ENCODE peak calls at places on chromosomes 5 and 9, in ten cellular contexts. One of them, this sample, is unnamed.
A peak's percentile ranks its signal among the peaks of the same experiment; 100 is the strongest.

GRCh38 chr9:34332370-34332964 is 3.1 kb downstream of the NUDT2 start:
- DNase-seq in LoVo: peak; percentile 23
- DNase-seq in naive B cell: no peak
- DNase-seq in endothelial cell of umbilical vein: peak; percentile 67
- DNase-seq in neuronal stem cell: peak; percentile 30
- DNase-seq in stimulated activated CD4-positive, alpha-beta T cell treated with anti-CD3 and anti-CD28 coated beads, Interleukin-4, amount 100 ng/mL, for 1 hour: no peak
- DNase-seq in GM19239: no peak
- DNase-seq in heart left ventricle: no peak
- DNase-seq in Right ventricle myocardium superior: no peak
- DNase-seq in T47D: peak; percentile 9
- DNase-seq in this sample: peak; percentile 50

GRCh38 chr5:150801117-150801927 is 22.8 kb downstream of the SMIM3 start:
- DNase-seq in LoVo: peak; percentile 68
- DNase-seq in naive B cell: peak; percentile 32
- DNase-seq in endothelial cell of umbilical vein: peak; percentile 80
- DNase-seq in neuronal stem cell: peak; percentile 53
- DNase-seq in stimulated activated CD4-positive, alpha-beta T cell treated with anti-CD3 and anti-CD28 coated beads, Interleukin-4, amount 100 ng/mL, for 1 hour: no peak
- DNase-seq in GM19239: no peak
- DNase-seq in heart left ventricle: peak; percentile 24
- DNase-seq in Right ventricle myocardium superior: no peak
- DNase-seq in T47D: peak; percentile 54
- DNase-seq in this sample: peak; percentile 82

GRCh38 chr5:169637085-169637855 is at the start of gene DOCK2:
- DNase-seq in LoVo: no peak
- DNase-seq in naive B cell: peak; percentile 82
- DNase-seq in endothelial cell of umbilical vein: no peak
- DNase-seq in neuronal stem cell: no peak
- DNase-seq in stimulated activated CD4-positive, alpha-beta T cell treated with anti-CD3 and anti-CD28 coated beads, Interleukin-4, amount 100 ng/mL, for 1 hour: peak; percentile 71
- DNase-seq in GM19239: peak; percentile 72
- DNase-seq in heart left ventricle: peak; percentile 70
- DNase-seq in Right ventricle myocardium superior: peak; percentile 84
- DNase-seq in T47D: no peak
- DNase-seq in this sample: no peak

GRCh38 chr9:27450752-27451151 is 73.3 kb upstream of the IFNK start:
- DNase-seq in LoVo: no peak
- DNase-seq in naive B cell: no peak
- DNase-seq in endothelial cell of umbilical vein: no peak
- DNase-seq in neuronal stem cell: no peak
- DNase-seq in stimulated activated CD4-positive, alpha-beta T cell treated with anti-CD3 and anti-CD28 coated beads, Interleukin-4, amount 100 ng/mL, for 1 hour: no peak
- DNase-seq in GM19239: no peak
- DNase-seq in heart left ventricle: no peak
- DNase-seq in Right ventricle myocardium superior: no peak
- DNase-seq in T47D: no peak
- DNase-seq in this sample: no peak

GRCh38 chr9:131885144-131885609 is 145.3 kb upstream of the RAPGEF1 start:
- DNase-seq in LoVo: no peak
- DNase-seq in naive B cell: no peak
- DNase-seq in endothelial cell of umbilical vein: peak; percentile 8
- DNase-seq in neuronal stem cell: no peak
- DNase-seq in stimulated activated CD4-positive, alpha-beta T cell treated with anti-CD3 and anti-CD28 coated beads, Interleukin-4, amount 100 ng/mL, for 1 hour: no peak
- DNase-seq in GM19239: no peak
- DNase-seq in heart left ventricle: no peak
- DNase-seq in Right ventricle myocardium superior: no peak
- DNase-seq in T47D: no peak
- DNase-seq in this sample: no peak

GRCh38 chr9:37650873-37651768 is at the start of gene FRMPD1:
- DNase-seq in LoVo: peak; percentile 76
- DNase-seq in naive B cell: peak; percentile 63
- DNase-seq in endothelial cell of umbilical vein: peak; percentile 39
- DNase-seq in neuronal stem cell: no peak
- DNase-seq in stimulated activated CD4-positive, alpha-beta T cell treated with anti-CD3 and anti-CD28 coated beads, Interleukin-4, amount 100 ng/mL, for 1 hour: peak; percentile 64
- DNase-seq in GM19239: peak; percentile 65
- DNase-seq in heart left ventricle: peak; percentile 61
- DNase-seq in Right ventricle myocardium superior: peak; percentile 75
- DNase-seq in T47D: peak; percentile 64
- DNase-seq in this sample: peak; percentile 26

GRCh38 chr5:83306572-83307241 is 164.8 kb upstream of the VCAN start:
- DNase-seq in LoVo: no peak
- DNase-seq in naive B cell: no peak
- DNase-seq in endothelial cell of umbilical vein: peak; percentile 29
- DNase-seq in neuronal stem cell: no peak
- DNase-seq in stimulated activated CD4-positive, alpha-beta T cell treated with anti-CD3 and anti-CD28 coated beads, Interleukin-4, amount 100 ng/mL, for 1 hour: no peak
- DNase-seq in GM19239: peak; percentile 21
- DNase-seq in heart left ventricle: peak; percentile 64
- DNase-seq in Right ventricle myocardium superior: peak; percentile 41
- DNase-seq in T47D: no peak
- DNase-seq in this sample: peak; percentile 95

GRCh38 chr5:115414406-115415142 is 118.1 kb upstream of the CCDC112 start:
- DNase-seq in LoVo: peak; percentile 20
- DNase-seq in naive B cell: no peak
- DNase-seq in endothelial cell of umbilical vein: no peak
- DNase-seq in neuronal stem cell: no peak
- DNase-seq in stimulated activated CD4-positive, alpha-beta T cell treated with anti-CD3 and anti-CD28 coated beads, Interleukin-4, amount 100 ng/mL, for 1 hour: no peak
- DNase-seq in GM19239: no peak
- DNase-seq in heart left ventricle: peak; percentile 54
- DNase-seq in Right ventricle myocardium superior: no peak
- DNase-seq in T47D: no peak
- DNase-seq in this sample: peak; percentile 83

This sample was measured in amniotic epithelial cell.